ENCODE peak calls at places on chromosomes 1 and 21, in four cellular contexts. P, M, I and K are unnamed samples.

GRCh38 chr1:240823357-240823756 is 211.4 kb upstream of the GREM2 start:
- DNase-seq in P (no peak), M (no peak), I (no peak), K (no peak)

GRCh38 chr1:177784394-177784793 is 185.5 kb downstream of the SEC16B start:
- DNase-seq in P (no peak), M (no peak), I (no peak), K (no peak)

GRCh38 chr1:94321662-94322061 is 84.3 kb upstream of the ARHGAP29 start:
- DNase-seq in P (no peak), M (no peak), I (no peak), K (no peak)

GRCh38 chr1:15684042-15684461 is at the start of gene PLEKHM2:
- DNase-seq in P (peak; percentile 67), M (peak; percentile 57), I (peak; percentile 64), K (peak; percentile 86)

GRCh38 chr1:103284270-103284669 is 175.9 kb upstream of the COL11A1 start:
- DNase-seq in P (no peak), M (no peak), I (no peak), K (no peak)

GRCh38 chr1:88357690-88358089 is 326.4 kb upstream of the PKN2 start:
- DNase-seq in P (no peak), M (no peak), I (no peak), K (no peak)

GRCh38 chr1:109198745-109199144 is 15.0 kb upstream of the SARS1 start:
- DNase-seq in P (no peak), M (no peak), I (no peak), K (no peak)

GRCh38 chr1:36602189-36602588 is 119.5 kb upstream of the CSF3R start:
- DNase-seq in P (no peak), M (no peak), I (no peak), K (no peak)

GRCh38 chr1:233172201-233172600 is 123.3 kb downstream of the PCNX2 start:
- DNase-seq in P (no peak), M (no peak), I (peak; percentile 73), K (no peak)

GRCh38 chr1:48222501-48223242 is at the start of gene SLC5A9:
- DNase-seq in P (no peak), M (no peak), I (no peak), K (no peak)

GRCh38 chr21:35113064-35113463 is 64.0 kb upstream of the RUNX1 start:
- DNase-seq in P (no peak), M (no peak), I (peak; percentile 12), K (no peak)

GRCh38 chr1:165408518-165408917 is 36.4 kb downstream of the RXRG start:
- DNase-seq in P (no peak), M (no peak), I (peak; percentile 51), K (no peak)

GRCh38 chr21:41726970-41727783 is 39.7 kb downstream of the RIPK4 start:
- DNase-seq in P (no peak), M (no peak), I (peak; percentile 20), K (no peak)

GRCh38 chr1:163799190-163799805 is 477.5 kb downstream of the NUF2 start:
- DNase-seq in P (no peak), M (no peak), I (no peak), K (no peak)

GRCh38 chr1:93908394-93909145 is 660 bp downstream of the GCLM start:
- DNase-seq in P (peak; percentile 77), M (peak; percentile 59), I (peak; percentile 60), K (peak; percentile 45)

GRCh38 chr1:21569820-21570527 is 60.8 kb downstream of the ALPL start:
- DNase-seq in P (no peak), M (no peak), I (no peak), K (no peak)

GRCh38 chr1:26530898-26531598 is 1.5 kb downstream of the RPS6KA1 start:
- DNase-seq in P (peak; percentile 87), M (no peak), I (peak; percentile 60), K (peak; percentile 60)

GRCh38 chr1:114032271-114033218 is 53.3 kb downstream of the OLFML3 start:
- DNase-seq in P (no peak), M (no peak), I (no peak), K (no peak)

DNA sequence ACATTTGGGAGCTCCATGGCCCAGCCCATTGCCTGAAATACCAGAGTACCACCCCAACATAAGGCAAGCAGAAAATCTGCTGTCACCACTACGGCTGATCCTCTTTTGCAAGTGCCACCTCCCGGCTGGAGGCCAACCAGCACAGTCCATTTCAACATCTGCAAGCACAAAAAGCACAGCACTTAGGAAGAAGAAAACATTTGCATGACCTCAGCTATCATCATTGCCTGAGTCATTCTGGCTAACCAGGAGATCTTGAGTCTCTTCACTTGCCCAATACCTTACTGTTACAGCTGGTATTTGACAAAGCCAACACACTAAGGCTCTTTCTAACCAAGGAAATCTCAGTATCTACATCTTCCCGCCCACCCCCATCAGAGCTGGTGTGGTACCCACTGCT is 55.9 kb downstream of the NEK7 start:
- DNase-seq in P (no peak), M (no peak), I (peak; percentile 24), K (no peak)
- TF ChIP-seq CTCF in P (no peak), M (no peak), I (no peak), K (no peak)

GRCh38 chr1:186212574-186213224 is 162.4 kb downstream of the TPR start:
- DNase-seq in P (no peak), M (no peak), I (peak; percentile 65), K (peak; percentile 52)
- TF ChIP-seq CTCF in P (peak; percentile 85), M (no peak), I (peak; percentile 49), K (peak; percentile 71)

DNA sequence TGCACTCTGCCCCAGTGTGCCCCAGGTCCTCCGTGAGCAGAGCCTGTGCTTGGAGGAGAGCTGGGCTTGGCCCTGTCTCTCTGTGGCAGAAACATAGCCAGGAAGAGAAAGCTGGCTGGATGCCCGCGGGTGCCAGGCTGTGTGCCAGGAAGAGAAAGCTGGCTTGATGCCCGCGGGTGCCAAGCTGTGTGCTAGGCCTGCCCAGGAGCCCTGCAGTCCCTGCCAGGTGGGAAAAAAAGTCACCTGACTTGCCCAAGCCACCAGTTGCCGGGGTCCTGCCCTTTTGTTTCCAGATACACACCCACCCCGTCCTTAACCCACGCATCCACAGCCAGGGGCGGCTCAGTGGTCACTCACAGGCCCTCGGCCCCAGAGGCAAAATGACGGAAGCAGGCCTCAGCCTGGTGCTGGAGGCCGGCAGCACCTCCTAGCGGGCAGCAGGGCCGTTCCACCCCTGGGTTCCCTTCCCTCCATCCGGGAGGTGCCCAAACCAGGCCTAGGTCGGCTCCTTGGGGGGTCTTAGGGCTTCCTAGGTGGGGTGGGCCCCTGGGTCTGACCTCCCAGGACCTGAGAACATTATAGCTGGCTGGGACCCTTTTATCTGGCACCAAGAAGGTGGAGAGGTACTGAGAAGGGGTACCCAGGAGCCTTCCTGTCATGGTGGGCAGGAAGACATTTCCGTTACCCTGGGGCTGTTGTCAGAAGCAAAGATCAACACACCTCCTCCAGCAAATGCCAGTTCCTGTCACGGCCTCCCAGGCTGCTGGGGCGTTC is 9.1 kb downstream of the ITGB2 start:
- DNase-seq in P (peak; percentile 87), M (no peak), I (no peak), K (no peak)
- TF ChIP-seq CTCF in P (peak; percentile 67), M (no peak), I (no peak), K (peak; percentile 47)

GRCh38 chr1:243254233-243254926 is 701 bp downstream of the CEP170 start:
- DNase-seq in P (peak; percentile 86), M (no peak), I (peak; percentile 94), K (peak; percentile 51)

GRCh38 chr1:243256590-243256989 is 749 bp downstream of the SDCCAG8 start:
- DNase-seq in P (no peak), M (no peak), I (no peak), K (no peak)

GRCh38 chr1:243253927-243254232 is 1.2 kb downstream of the CEP170 start:
- DNase-seq in P (no peak), M (no peak), I (no peak), K (no peak)

GRCh38 chr1:243255791-243256512 is at the start of gene SDCCAG8:
- DNase-seq in P (peak; percentile 98), M (peak; percentile 83), I (peak; percentile 100), K (peak; percentile 91)

GRCh38 chr1:243254927-243255790 is at the start of gene CEP170:
- DNase-seq in P (peak; percentile 95), M (peak; percentile 85), I (peak; percentile 98), K (peak; percentile 89)
- TF ChIP-seq CTCF in P (no peak), M (no peak), I (no peak), K (no peak)

GRCh38 chr1:25430666-25431494 is at the start of gene MACO1:
- DNase-seq in P (peak; percentile 95), M (peak; percentile 96), I (peak; percentile 94), K (peak; percentile 97)
- TF ChIP-seq CTCF in P (no peak), M (no peak), I (no peak), K (no peak)

DNA sequence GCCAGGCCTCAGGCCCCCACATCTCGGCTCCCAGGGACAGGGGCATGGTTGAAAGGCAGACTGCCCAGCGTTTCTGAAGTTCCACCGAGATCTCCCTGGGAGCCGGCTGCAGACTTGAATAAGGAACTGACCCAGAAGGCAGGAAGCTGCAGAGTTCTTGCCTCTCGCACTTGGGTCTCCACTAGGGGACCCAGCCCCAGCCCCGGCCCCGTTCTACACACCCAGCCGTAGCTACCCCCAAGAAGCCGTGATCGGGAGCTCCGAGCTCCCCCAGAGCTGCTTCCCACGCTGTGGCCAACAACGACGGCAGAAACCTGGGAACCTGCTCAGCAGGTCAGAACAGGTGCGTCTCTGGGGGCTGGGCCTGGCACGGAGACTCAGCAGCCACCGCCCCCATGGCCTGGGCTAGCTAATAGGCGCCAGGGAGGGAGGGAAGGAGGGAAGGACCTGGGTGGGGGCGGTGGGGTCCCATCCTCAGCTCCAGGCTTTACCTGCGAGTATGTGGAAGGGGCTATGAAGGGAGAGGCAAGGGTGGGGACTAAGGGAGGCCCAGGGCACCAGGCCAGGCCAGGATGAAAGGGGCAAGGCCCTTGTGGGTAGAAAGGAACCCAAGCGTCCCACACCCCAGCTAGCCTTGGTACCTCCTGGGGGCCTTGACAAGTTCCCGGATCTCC is at the start of gene NECTIN4:
- DNase-seq in P (peak; percentile 79), M (no peak), I (no peak), K (no peak)
- TF ChIP-seq CTCF in P (no peak), M (no peak), I (no peak), K (no peak)

GRCh38 chr1:167060141-167061072 is 29.8 kb downstream of the GPA33 start:
- DNase-seq in P (no peak), M (no peak), I (peak; percentile 24), K (no peak)
- TF ChIP-seq CTCF in P (no peak), M (no peak), I (peak; percentile 31), K (no peak)

GRCh38 chr1:90149101-90149500 is 154.2 kb downstream of the ZNF326 start:
- DNase-seq in P (no peak), M (no peak), I (no peak), K (no peak)
- TF ChIP-seq CTCF in P (no peak), M (no peak), I (peak; percentile 19), K (no peak)